ENCODE peak calls at places on chromosomes 1 and 21, in nine cellular contexts. S is IMR-90, M is astrocyte of the spinal cord, V is pancreas, Z is NCI-H1436, T is cortex of kidney, I is AG04450, F is naive B cell, H is left ventricle myocardium inferior. Q is an unnamed sample.
A peak's percentile ranks its signal among the peaks of the same experiment; 100 is the strongest.

GRCh38 chr1:246978785-246979184 is 29.1 kb downstream of the ZNF695 start:
- DNase-seq in Z (no peak), S (no peak), H (no peak), T (no peak), M (no peak), V (no peak), F (no peak), I (no peak), Q (no peak)

GRCh38 chr1:24311731-24312130 is 7.4 kb upstream of the GRHL3 start:
- DNase-seq in S (no peak), F (no peak), M (no peak), H (no peak), I (no peak), V (no peak), Z (no peak), T (no peak), Q (no peak)

GRCh38 chr1:219283541-219283940 is 109.9 kb downstream of the LYPLAL1 start:
- DNase-seq in F (no peak), I (no peak), V (no peak), T (no peak), Z (no peak), S (peak; percentile 35), H (no peak), M (no peak), Q (no peak)

GRCh38 chr21:46115441-46116188 is 17.7 kb downstream of the COL6A2 start:
- DNase-seq in F (no peak), T (no peak), V (no peak), I (no peak), Z (no peak), H (peak; percentile 10), S (no peak), M (no peak), Q (no peak)

GRCh38 chr1:77540501-77541161 is 141.8 kb downstream of the ZZZ3 start:
- DNase-seq in M (peak; percentile 65), T (no peak), Z (no peak), F (no peak), V (no peak), S (peak; percentile 51), I (no peak), H (no peak), Q (peak; percentile 32)

GRCh38 chr1:39639333-39640130 is at the start of gene HEYL:
- DNase-seq in I (no peak), Z (peak; percentile 70), V (peak; percentile 87), F (peak; percentile 23), M (no peak), S (peak; percentile 19), T (no peak), H (peak; percentile 85), Q (peak; percentile 79)

GRCh38 chr1:153945795-153946621 is 510 bp downstream of the DENND4B start:
- DNase-seq in F (peak; percentile 99), S (peak; percentile 56), V (peak; percentile 71), M (peak; percentile 59), H (peak; percentile 91), I (no peak), Z (no peak), T (no peak), Q (no peak)

GRCh38 chr1:223000549-223001135 is 142.4 kb downstream of the TLR5 start:
- DNase-seq in V (no peak), I (no peak), S (peak; percentile 12), T (no peak), H (no peak), M (no peak), F (no peak), Z (no peak), Q (no peak)

GRCh38 chr1:155085504-155086181 is 7.0 kb downstream of the EFNA3 start:
- DNase-seq in V (peak; percentile 70), S (peak; percentile 21), M (no peak), T (no peak), H (no peak), I (no peak), F (peak; percentile 50), Z (no peak), Q (peak; percentile 42)

GRCh38 chr1:33010946-33011731 is 25.5 kb downstream of the AK2 start:
- DNase-seq in I (no peak), F (no peak), S (peak; percentile 61), V (peak; percentile 89), M (peak; percentile 40), T (no peak), Z (no peak), H (peak; percentile 57), Q (no peak)

GRCh38 chr21:21102874-21103273 is 104.7 kb downstream of the NCAM2 start:
- DNase-seq in I (no peak), V (no peak), M (no peak), F (no peak), H (no peak), S (no peak), T (no peak), Z (no peak), Q (no peak)

GRCh38 chr1:156627313-156627880 is 8.2 kb downstream of the HAPLN2 start:
- DNase-seq in S (peak; percentile 47), F (no peak), T (no peak), I (no peak), Z (no peak), H (no peak), M (peak; percentile 36), V (peak; percentile 34), Q (peak; percentile 40)

GRCh38 chr1:217977943-217978342 is 307.1 kb upstream of the RRP15 start:
- DNase-seq in V (no peak), F (no peak), H (no peak), Z (no peak), I (no peak), S (no peak), T (no peak), M (no peak), Q (no peak)

GRCh38 chr1:45973106-45973505 is 159.3 kb downstream of the PIK3R3 start:
- DNase-seq in V (no peak), H (no peak), S (no peak), Z (no peak), M (no peak), T (no peak), F (no peak), I (no peak), Q (no peak)

GRCh38 chr1:111990878-111991760 is 1.7 kb upstream of the KCND3 start:
- DNase-seq in S (no peak), F (no peak), M (no peak), T (no peak), I (no peak), V (peak; percentile 83), H (peak; percentile 73), Z (peak; percentile 80), Q (peak; percentile 40)

GRCh38 chr1:196573226-196573625 is 35.0 kb downstream of the KCNT2 start:
- DNase-seq in H (no peak), V (no peak), I (no peak), F (no peak), T (no peak), Z (no peak), M (no peak), S (no peak), Q (no peak)

GRCh38 chr1:93874025-93874651 is 4.9 kb downstream of the DNTTIP2 start:
- DNase-seq in S (peak; percentile 72), T (no peak), Z (peak; percentile 38), V (no peak), I (no peak), H (no peak), M (peak; percentile 45), F (peak; percentile 12), Q (peak; percentile 12)

GRCh38 chr1:118337346-118337745 is 152.3 kb upstream of the SPAG17 start:
- DNase-seq in H (no peak), T (no peak), Z (no peak), V (no peak), S (no peak), M (no peak), F (no peak), I (no peak), Q (no peak)

GRCh38 chr21:31772674-31773555 is 41.0 kb upstream of the SCAF4 start:
- DNase-seq in M (no peak), S (no peak), T (no peak), F (peak; percentile 77), H (no peak), Z (peak; percentile 19), V (no peak), I (no peak), Q (no peak)

GRCh38 chr1:50699795-50700194 is 260.3 kb downstream of the FAF1 start:
- DNase-seq in Z (no peak), M (no peak), H (no peak), F (no peak), I (no peak), S (no peak), T (no peak), V (no peak), Q (no peak)

GRCh38 chr1:212916395-212917133 is 33.8 kb upstream of the VASH2 start:
- DNase-seq in S (peak; percentile 22), V (no peak), T (no peak), M (peak; percentile 25), I (no peak), H (peak; percentile 44), Z (peak; percentile 29), F (no peak), Q (no peak)

GRCh38 chr21:41361786-41362604 is at the start of gene MX2:
- DNase-seq in I (peak; percentile 37), M (peak; percentile 25), H (peak; percentile 77), S (peak; percentile 81), T (no peak), F (peak; percentile 75), Z (peak; percentile 27), V (no peak), Q (peak; percentile 74)

GRCh38 chr1:205515781-205516253 is 11.3 kb downstream of the CDK18 start:
- DNase-seq in S (no peak), H (peak; percentile 52), V (peak; percentile 20), F (no peak), M (peak; percentile 64), I (no peak), Z (no peak), T (no peak), Q (no peak)

GRCh38 chr1:203667616-203668015 is 41.0 kb downstream of the ATP2B4 start:
- DNase-seq in T (no peak), F (no peak), Z (no peak), M (no peak), I (no peak), S (no peak), H (no peak), V (no peak), Q (no peak)

GRCh38 chr1:37958690-37959089 is 11.8 kb upstream of the INPP5B start:
- DNase-seq in T (no peak), Z (no peak), S (peak; percentile 93), I (peak; percentile 48), M (peak; percentile 81), F (no peak), H (no peak), V (no peak), Q (peak; percentile 61)

GRCh38 chr1:216926681-216927080 is 203.5 kb upstream of the ESRRG start:
- DNase-seq in S (no peak), F (no peak), H (no peak), M (peak; percentile 7), V (no peak), I (no peak), Z (no peak), T (no peak), Q (no peak)

GRCh38 chr1:221392453-221392852 is 349.4 kb downstream of the DUSP10 start:
- DNase-seq in H (no peak), F (no peak), S (peak; percentile 86), V (no peak), M (peak; percentile 78), I (peak; percentile 58), T (no peak), Z (no peak), Q (no peak)

GRCh38 chr1:11749203-11749689 is 12.7 kb upstream of the C1orf167 start:
- DNase-seq in T (no peak), I (no peak), F (peak; percentile 42), S (no peak), M (no peak), V (peak; percentile 59), Z (no peak), H (peak; percentile 33), Q (no peak)

GRCh38 chr1:177897601-177898376 is 72.1 kb downstream of the SEC16B start:
- DNase-seq in Z (no peak), V (no peak), H (no peak), S (no peak), I (no peak), F (no peak), T (no peak), M (no peak), Q (no peak)

GRCh38 chr1:245549981-245550701 is 395.4 kb downstream of the KIF26B start:
- DNase-seq in T (no peak), S (no peak), Z (no peak), F (no peak), I (no peak), V (no peak), M (no peak), H (no peak), Q (no peak)

GRCh38 chr1:232968396-232968795 is 18.0 kb downstream of the NTPCR start:
- DNase-seq in S (no peak), F (no peak), Z (no peak), I (no peak), H (no peak), T (no peak), V (no peak), M (no peak), Q (no peak)

Q was measured in HTR-8/SVneo.